ENCODE peak calls at places on chromosomes 11 and 22, in five cellular contexts. W, T, H, X and O are unnamed samples.

GRCh38 chr11:72439455-72439854 is 5.1 kb upstream of the CLPB start:
- DNase-seq in W (peak; percentile 63), T (no peak), H (no peak), X (no peak), O (no peak)

GRCh38 chr11:16895306-16895705 is 118.9 kb downstream of the PLEKHA7 start:
- DNase-seq in W (no peak), T (no peak), H (no peak), X (no peak), O (no peak)

GRCh38 chr11:121152764-121153163 is 51.7 kb downstream of the TECTA start:
- DNase-seq in W (no peak), T (no peak), H (no peak), X (no peak), O (no peak)

GRCh38 chr11:90556612-90557011 is 333.8 kb upstream of the CHORDC1 start:
- DNase-seq in W (no peak), T (no peak), H (no peak), X (no peak), O (no peak)

GRCh38 chr11:33801821-33802413 is 27.6 kb upstream of the FBXO3 start:
- DNase-seq in W (no peak), T (no peak), H (no peak), X (no peak), O (peak; percentile 9)

GRCh38 chr22:20039683-20040325 is 18.9 kb downstream of the TANGO2 start:
- DNase-seq in W (no peak), T (no peak), H (no peak), X (no peak), O (no peak)

GRCh38 chr11:103035656-103036434 is 56.1 kb downstream of the DCUN1D5 start:
- DNase-seq in W (peak; percentile 86), T (no peak), H (peak; percentile 53), X (peak; percentile 39), O (peak; percentile 11)

GRCh38 chr22:45450931-45451651 is 37.6 kb downstream of the RIBC2 start:
- DNase-seq in W (peak; percentile 97), T (no peak), H (no peak), X (no peak), O (no peak)

GRCh38 chr11:13105237-13105844 is 96.2 kb downstream of the RASSF10 start:
- DNase-seq in W (no peak), T (no peak), H (no peak), X (peak; percentile 67), O (no peak)

GRCh38 chr11:13102865-13103539 is 93.9 kb downstream of the RASSF10 start:
- DNase-seq in W (no peak), T (no peak), H (no peak), X (no peak), O (no peak)

GRCh38 chr11:13102575-13102840 is 93.4 kb downstream of the RASSF10 start:
- DNase-seq in W (no peak), T (no peak), H (no peak), X (no peak), O (no peak)

GRCh38 chr11:13103962-13104554 is 94.9 kb downstream of the RASSF10 start:
- DNase-seq in W (no peak), T (no peak), H (no peak), X (no peak), O (no peak)

DNA sequence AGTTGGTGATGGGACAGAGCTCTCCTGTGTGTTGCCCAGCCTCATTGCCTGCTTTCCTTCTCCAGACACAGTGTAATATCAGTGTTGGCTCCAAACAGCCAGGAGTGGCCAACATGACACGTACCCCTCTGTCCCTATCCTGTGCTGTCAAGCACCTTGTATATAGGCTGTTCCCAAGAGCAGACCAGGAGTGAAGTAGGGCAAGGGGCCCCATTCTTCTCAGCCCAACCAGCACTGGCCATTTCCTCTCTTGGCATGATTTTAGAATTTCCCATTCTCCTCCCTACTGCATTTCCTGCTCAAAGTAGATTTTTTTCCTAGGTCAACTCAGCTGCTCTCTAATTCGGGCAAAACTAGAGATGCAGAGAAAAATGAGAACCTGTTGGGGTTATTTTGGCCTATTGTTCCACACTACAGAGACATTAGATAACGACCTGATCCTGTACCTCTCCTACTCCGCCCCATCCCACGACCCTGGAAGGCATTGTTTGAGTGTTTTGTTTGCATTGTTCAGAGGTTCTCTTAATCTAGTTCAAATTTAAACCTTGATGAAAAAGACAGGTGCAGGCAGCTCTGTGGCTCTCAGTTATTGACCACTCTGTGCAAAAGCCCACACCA is 95.6 kb downstream of the RASSF10 start:
- DNase-seq in W (no peak), T (no peak), H (peak; percentile 13), X (no peak), O (no peak)
- H3K27ac ChIP-seq in W (no peak overlapping the region), T (no peak overlapping the region), H (no peak overlapping the region), X (peak overlapping the region; percentile 62), O (no peak overlapping the region)

GRCh38 chr11:81422402-81422801 is 1311.3 kb downstream of the FAM181B start:
- DNase-seq in W (no peak), T (no peak), H (no peak), X (no peak), O (no peak)

GRCh38 chr11:81420668-81421550 is 1312.8 kb downstream of the FAM181B start:
- DNase-seq in W (no peak), T (peak; percentile 17), H (no peak), X (no peak), O (no peak)
- TF ChIP-seq CTCF in W (no peak), T (no peak), H (no peak), X (no peak), O (no peak)

DNA sequence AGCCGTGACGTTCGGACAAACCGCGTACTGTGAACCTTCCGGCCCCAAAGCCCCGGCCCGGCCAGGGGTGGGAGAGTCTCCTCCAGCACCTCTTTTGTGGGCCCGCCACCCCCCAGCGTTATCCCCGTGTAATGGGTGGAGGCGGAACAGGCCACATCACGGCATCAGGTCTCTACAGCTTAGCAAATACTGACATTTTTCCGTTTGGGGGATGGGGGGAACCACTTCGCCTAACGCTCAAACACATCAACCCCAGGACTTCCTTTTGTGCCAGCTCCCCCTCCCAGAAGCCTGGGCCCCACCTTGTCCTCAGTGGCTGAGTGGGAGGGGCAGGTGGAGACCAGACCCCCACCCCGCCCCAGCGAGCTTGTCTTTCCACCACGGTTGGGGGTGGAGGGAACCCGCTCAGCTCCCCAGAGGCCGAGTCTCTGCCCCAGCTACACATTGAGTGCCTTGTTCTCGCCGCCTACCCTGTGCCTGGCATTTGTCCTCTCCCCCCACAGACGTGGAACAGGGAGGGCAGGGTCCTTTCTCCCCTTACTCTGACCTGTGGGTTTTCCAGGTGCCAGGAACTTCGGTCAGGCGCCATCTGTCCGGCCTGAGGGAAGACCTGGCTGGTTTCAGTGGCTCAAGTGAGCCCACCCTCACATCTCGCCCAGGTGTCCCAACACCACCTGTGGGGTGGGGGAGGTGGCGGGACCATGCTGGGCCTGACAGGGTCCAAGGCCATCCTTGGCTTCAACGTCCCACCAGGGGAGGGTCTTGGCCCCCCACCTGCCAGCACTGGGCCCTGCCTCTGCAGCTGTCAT is 29.6 kb downstream of the SBF1 start:
- DNase-seq in W (no peak), T (no peak), H (no peak), X (peak; percentile 24), O (no peak)
- TF ChIP-seq MAFK in W (no peak), T (no peak), H (no peak), X (no peak), O (no peak)

GRCh38 chr11:106271126-106271525 is 193.7 kb downstream of the AASDHPPT start:
- DNase-seq in W (no peak), T (no peak), H (no peak), X (no peak), O (no peak)
- H3K27ac ChIP-seq in W (no peak overlapping the region), T (no peak overlapping the region), H (no peak overlapping the region), X (no peak overlapping the region), O (no peak overlapping the region)

DNA sequence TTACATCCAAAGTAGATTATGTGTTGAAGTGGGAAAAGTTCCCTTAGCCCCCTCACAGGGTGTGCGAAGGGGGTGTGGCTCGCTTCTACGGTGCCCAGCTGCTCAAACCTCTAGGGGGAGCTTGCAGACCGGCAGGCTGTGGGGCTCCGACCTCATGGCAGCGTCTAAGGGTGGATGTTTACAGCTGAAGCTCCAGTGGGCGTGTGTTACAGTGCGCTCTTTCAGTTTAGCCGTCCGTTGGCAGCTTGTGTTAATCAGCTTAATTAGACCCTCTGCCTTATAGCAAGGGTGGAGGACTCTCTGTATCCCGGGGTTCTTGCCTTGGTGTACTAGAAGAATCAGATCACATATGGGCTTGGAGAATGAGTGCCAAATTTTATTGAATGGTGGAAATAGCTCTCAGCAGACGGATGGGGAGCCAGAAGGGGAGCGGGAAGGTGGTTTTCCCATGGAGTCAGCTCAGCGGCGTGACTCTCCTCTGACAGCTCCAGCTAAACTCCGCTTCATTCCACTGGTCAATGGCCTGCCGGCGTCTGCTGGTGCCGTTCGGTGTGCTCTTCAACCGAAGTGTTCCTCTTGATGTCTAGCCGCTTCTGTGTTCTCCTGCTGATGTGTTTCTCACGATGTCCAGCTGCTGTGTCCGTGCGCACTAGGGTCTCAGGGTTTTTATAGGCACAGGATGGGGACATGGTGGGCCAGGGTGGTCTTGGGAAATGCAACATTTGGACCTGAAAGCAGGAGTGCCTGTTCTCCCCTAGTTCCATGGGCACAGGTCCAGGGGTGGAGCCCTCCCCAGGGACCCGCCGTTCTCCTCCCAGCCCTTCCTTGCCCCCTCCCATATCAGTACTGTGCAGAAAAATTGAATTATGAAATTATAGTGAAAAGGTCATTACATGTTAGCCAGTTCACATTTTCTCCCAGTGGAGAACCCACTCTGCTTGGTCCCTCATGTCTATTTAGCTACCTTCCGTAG is 28.6 kb upstream of the OR10G7 start:
- DNase-seq in W (peak; percentile 50), T (peak; percentile 43), H (peak; percentile 42), X (peak; percentile 44), O (no peak)
- TF ChIP-seq CTCF in W (peak; percentile 70), T (peak; percentile 89), H (peak; percentile 80), X (peak; percentile 92), O (peak; percentile 40)

GRCh38 chr22:35705141-35705540 is 12.5 kb upstream of the APOL5 start:
- DNase-seq in W (peak; percentile 95), T (no peak), H (no peak), X (no peak), O (no peak)
- TF ChIP-seq MAFK in W (peak; percentile 33), T (no peak), H (no peak), X (no peak), O (no peak)

DNA sequence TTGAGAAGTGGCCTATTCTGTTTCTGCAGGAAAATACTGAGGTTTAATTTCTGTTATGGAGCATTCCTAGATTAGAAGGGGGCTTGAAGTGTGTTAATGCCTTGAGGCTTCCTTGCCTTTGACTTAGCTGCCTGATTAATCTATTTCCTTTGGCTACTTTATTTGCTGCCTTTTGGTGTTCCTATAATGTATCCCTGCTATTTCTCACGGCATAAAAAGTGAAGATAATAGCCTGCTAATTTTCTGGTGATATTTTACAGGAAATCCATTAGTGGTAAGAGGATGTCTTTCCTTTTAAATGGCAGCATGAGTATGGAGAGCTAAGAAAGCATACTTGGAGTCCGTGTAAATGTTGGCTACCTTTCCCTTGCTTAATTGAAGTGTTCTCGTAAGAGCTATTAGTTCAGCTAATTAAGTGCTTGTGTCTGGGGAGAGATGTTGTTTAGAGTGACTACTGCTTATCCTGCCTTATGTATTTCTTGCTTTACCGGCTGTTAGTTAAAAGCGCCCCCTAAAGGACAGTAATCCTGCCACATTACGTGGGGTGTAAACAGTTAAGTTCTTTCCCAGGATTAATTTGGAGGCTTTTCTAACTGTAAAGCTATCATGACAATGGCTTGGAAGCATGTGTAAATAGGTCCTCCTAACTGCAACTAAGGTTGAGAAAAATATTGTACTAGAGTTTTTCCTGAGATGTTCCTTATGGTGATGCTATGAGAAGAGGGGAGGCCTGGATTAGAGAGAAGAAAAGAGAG is 45.6 kb downstream of the ZNF280B start:
- DNase-seq in W (no peak), T (no peak), H (peak; percentile 6), X (peak; percentile 77), O (peak; percentile 30)
- H3K27ac ChIP-seq in W (no peak overlapping the region), T (no peak overlapping the region), H (no peak overlapping the region), X (no peak overlapping the region), O (no peak overlapping the region)